ENCODE peak calls at places on chromosome 9, in nine cellular contexts. S, H, O, A, K, W, R, X and P are unnamed samples.

GRCh38 chr9:70421272-70422180 is 7.1 kb upstream of the KLF9 start:
- DNase-seq in S (no peak), H (no peak), O (no peak), A (no peak), K (no peak), W (no peak), R (peak), X (peak), P (no peak)

GRCh38 chr9:132877818-132878694 is at the start of gene AK8:
- DNase-seq in S (peak), H (peak), O (no peak), A (peak), K (peak), W (peak), R (peak), X (peak), P (peak)

GRCh38 chr9:124812401-124813016 is 35.6 kb downstream of the OLFML2A start:
- DNase-seq in S (no peak), H (peak), O (peak), A (no peak), K (peak), W (peak), R (peak), X (peak), P (no peak)

GRCh38 chr9:124214596-124215550 is 42.9 kb upstream of the NEK6 start:
- DNase-seq in S (no peak), H (no peak), O (no peak), A (no peak), K (no peak), W (peak), R (no peak), X (no peak), P (no peak)

GRCh38 chr9:99231708-99232107 is 9.6 kb downstream of the SEC61B start:
- DNase-seq in S (peak), H (peak), O (no peak), A (no peak), K (peak), W (no peak), R (no peak), X (no peak), P (no peak)

GRCh38 chr9:81671880-81672280 is 17.5 kb downstream of the TLE1 start:
- DNase-seq in S (no peak), H (peak), O (no peak), A (peak), K (no peak), W (peak), R (peak), X (peak), P (no peak)

GRCh38 chr9:36963356-36963755 is 70.7 kb downstream of the PAX5 start:
- DNase-seq in S (no peak), H (no peak), O (no peak), A (no peak), K (no peak), W (no peak), R (no peak), X (no peak), P (no peak)

GRCh38 chr9:91483189-91483691 is 59.6 kb upstream of the NFIL3 start:
- DNase-seq in S (no peak), H (no peak), O (no peak), A (no peak), K (no peak), W (no peak), R (no peak), X (no peak), P (no peak)

GRCh38 chr9:104747565-104748358 is at the start of gene NIPSNAP3A:
- DNase-seq in S (peak), H (peak), O (peak), A (peak), K (peak), W (peak), R (peak), X (peak), P (peak)

GRCh38 chr9:31137151-31137849 is 1247.1 kb upstream of the ACO1 start:
- DNase-seq in S (no peak), H (no peak), O (peak), A (no peak), K (no peak), W (no peak), R (no peak), X (peak), P (no peak)

GRCh38 chr9:13095056-13095455 is 184.4 kb downstream of the MPDZ start:
- DNase-seq in S (no peak), H (no peak), O (no peak), A (no peak), K (no peak), W (no peak), R (no peak), X (no peak), P (no peak)

GRCh38 chr9:21579209-21579608 is 97.1 kb upstream of the IFNE start:
- DNase-seq in S (no peak), H (no peak), O (no peak), A (no peak), K (no peak), W (no peak), R (no peak), X (no peak), P (no peak)

DNA sequence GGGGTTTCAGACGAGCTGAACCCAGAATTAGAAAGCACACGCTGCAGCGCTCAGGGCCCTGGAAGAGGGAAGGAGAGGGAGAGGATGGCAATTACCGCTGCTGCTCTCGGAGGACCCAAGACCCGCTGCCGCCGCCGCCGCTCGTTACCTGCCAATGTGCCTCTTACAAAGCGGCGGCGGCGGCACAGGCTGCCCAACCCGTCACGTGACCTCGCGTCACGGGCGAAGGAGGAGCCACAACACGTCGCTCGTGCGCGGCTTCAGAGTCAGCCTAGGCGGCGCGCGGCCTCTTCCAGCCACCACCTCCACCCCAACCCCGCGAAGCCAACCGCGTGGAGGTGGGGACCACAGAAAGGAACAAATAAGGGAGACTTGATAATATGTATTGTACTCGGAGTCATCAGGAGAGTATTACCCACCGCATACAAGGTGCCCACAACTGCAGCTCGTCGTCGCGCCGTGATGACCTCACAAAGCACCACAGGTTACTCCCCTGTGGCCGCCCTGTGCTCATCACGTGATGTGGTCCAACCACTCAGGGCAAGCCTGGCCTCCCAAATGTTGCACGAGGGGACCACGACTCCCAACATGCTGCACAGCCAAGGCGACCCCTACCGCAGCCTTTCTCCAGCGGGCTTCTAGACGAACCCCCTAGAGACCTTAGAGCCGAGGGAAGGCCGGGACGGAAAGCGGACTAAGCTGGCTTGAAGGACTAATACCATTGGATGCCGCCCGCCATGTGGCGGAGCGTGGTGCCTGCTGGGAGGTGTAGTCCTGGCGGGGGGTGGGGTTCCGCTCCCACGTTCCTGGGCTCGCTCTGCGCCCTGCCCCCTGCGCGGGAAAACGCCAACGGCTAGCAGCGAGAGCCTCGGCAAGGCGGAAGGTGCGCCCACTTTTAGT is at the start of gene UBAP2:
- DNase-seq in S (peak), H (peak), O (peak), A (peak), K (peak), W (peak), R (peak), X (peak), P (peak)
- TF ChIP-seq CTCF in S (no peak), H (no peak), O (peak), A (peak), K (no peak), W (peak), R (no peak), X (no peak), P (no peak)

GRCh38 chr9:33785914-33786313 is 9.4 kb upstream of the PRSS3 start:
- DNase-seq in S (no peak), H (no peak), O (no peak), A (no peak), K (no peak), W (no peak), R (no peak), X (no peak), P (no peak)
- TF ChIP-seq CTCF in S (peak), H (peak), O (peak), A (no peak), K (no peak), W (no peak), R (no peak), X (peak), P (peak)

GRCh38 chr9:96232539-96233241 is 69.3 kb downstream of the HSD17B3 start:
- DNase-seq in S (peak), H (peak), O (peak), A (peak), K (peak), W (no peak), R (peak), X (peak), P (no peak)
- TF ChIP-seq CTCF in S (peak), H (peak), O (peak), A (peak), K (peak), W (peak), R (peak), X (peak), P (peak)

GRCh38 chr9:754150-754931 is 87.2 kb upstream of the DMRT1 start:
- DNase-seq in S (no peak), H (no peak), O (no peak), A (no peak), K (no peak), W (no peak), R (no peak), X (no peak), P (no peak)
- TF ChIP-seq CTCF in S (no peak), H (no peak), O (no peak), A (no peak), K (no peak), W (no peak), R (no peak), X (no peak), P (no peak)

DNA sequence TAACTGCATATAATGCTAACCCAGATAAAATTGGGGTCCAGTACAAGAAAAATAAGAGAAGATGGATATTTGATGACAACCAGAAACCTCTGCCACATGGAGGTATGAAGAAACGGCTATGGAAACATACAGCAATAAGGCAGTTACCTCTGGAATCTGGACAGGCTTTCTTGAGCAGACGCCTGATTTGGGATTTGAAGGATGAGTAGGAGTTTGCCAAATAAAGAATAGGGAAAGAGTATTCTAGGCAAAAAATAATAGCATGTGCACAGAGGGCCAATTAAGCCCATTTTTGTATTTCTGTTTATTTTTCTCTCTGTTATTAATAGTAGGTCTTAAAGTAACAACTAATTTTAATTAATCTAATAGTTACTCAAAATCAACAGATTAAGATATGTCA is 144.9 kb downstream of the ADAMTSL1 start:
- DNase-seq in S (no peak), H (no peak), O (no peak), A (no peak), K (no peak), W (no peak), R (no peak), X (no peak), P (no peak)
- TF ChIP-seq CTCF in S (no peak), H (no peak), O (no peak), A (no peak), K (no peak), W (no peak), R (no peak), X (no peak), P (no peak)

GRCh38 chr9:15967068-15967467 is 414.2 kb downstream of the CCDC171 start:
- DNase-seq in S (no peak), H (no peak), O (no peak), A (no peak), K (no peak), W (no peak), R (no peak), X (no peak), P (no peak)
- TF ChIP-seq CTCF in S (no peak), H (peak), O (no peak), A (no peak), K (no peak), W (no peak), R (peak), X (peak), P (no peak)

GRCh38 chr9:86354882-86355399 is 731 bp upstream of the TUT7 start:
- DNase-seq in S (no peak), H (no peak), O (no peak), A (no peak), K (peak), W (no peak), R (no peak), X (no peak), P (no peak)
- TF ChIP-seq CTCF in S (peak), H (no peak), O (peak), A (peak), K (no peak), W (no peak), R (peak), X (no peak), P (peak)

DNA sequence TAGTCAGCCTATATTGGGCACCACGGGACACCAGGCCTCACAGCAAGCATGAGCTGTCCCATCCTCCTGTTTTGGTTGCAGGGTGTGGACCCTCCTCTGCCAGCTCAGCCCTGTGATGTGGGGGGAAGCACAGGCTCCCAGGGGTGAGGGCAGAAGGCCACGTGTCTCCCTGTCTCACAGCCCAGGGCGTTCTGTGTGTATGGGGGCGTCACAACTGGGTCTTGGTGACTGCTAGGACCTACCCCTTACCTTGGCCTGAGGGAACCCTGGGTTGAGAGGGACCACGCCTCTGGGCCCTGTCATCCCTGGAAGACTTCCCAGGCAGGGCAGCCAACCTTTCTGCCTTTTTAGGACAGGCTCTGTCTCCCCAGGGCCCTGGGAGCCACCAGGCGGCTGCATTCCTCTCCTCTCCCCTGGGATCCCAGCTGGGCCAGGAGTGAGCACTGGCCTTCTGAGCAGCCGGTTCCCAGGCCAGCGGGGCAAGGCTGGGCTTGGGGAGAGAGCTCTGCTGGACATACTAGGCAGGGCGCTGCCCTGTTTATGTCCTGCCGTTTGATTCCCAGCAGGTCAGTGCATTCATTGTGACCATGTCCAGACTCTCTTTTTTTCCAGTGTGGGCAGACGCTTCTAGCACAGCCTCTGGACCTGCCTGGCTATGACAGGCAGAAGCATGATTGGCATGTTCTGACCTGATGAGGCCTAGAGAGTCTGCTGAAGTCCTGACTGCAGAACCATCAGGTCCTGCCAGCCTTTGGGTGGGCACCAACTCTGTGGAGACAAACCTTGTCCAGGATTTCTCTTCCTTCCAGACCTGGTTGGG is 97.5 kb downstream of the DAB2IP start:
- DNase-seq in S (no peak), H (peak), O (no peak), A (no peak), K (no peak), W (no peak), R (peak), X (no peak), P (no peak)
- TF ChIP-seq CTCF in S (no peak), H (no peak), O (no peak), A (peak), K (no peak), W (no peak), R (no peak), X (no peak), P (no peak)

GRCh38 chr9:137590123-137590468 is 216 bp downstream of the ZMYND19 start:
- DNase-seq in S (no peak), H (no peak), O (no peak), A (no peak), K (no peak), W (no peak), R (no peak), X (no peak), P (no peak)

GRCh38 chr9:137592767-137593166 is 2.5 kb upstream of the ZMYND19 start:
- DNase-seq in S (no peak), H (no peak), O (no peak), A (no peak), K (no peak), W (peak), R (no peak), X (no peak), P (no peak)

GRCh38 chr9:137588891-137589290 is 1.4 kb downstream of the ZMYND19 start:
- DNase-seq in S (no peak), H (no peak), O (no peak), A (no peak), K (no peak), W (no peak), R (no peak), X (no peak), P (no peak)

GRCh38 chr9:137589441-137590122 is 730 bp downstream of the ZMYND19 start:
- DNase-seq in S (no peak), H (no peak), O (no peak), A (no peak), K (no peak), W (peak), R (no peak), X (peak), P (no peak)

DNA sequence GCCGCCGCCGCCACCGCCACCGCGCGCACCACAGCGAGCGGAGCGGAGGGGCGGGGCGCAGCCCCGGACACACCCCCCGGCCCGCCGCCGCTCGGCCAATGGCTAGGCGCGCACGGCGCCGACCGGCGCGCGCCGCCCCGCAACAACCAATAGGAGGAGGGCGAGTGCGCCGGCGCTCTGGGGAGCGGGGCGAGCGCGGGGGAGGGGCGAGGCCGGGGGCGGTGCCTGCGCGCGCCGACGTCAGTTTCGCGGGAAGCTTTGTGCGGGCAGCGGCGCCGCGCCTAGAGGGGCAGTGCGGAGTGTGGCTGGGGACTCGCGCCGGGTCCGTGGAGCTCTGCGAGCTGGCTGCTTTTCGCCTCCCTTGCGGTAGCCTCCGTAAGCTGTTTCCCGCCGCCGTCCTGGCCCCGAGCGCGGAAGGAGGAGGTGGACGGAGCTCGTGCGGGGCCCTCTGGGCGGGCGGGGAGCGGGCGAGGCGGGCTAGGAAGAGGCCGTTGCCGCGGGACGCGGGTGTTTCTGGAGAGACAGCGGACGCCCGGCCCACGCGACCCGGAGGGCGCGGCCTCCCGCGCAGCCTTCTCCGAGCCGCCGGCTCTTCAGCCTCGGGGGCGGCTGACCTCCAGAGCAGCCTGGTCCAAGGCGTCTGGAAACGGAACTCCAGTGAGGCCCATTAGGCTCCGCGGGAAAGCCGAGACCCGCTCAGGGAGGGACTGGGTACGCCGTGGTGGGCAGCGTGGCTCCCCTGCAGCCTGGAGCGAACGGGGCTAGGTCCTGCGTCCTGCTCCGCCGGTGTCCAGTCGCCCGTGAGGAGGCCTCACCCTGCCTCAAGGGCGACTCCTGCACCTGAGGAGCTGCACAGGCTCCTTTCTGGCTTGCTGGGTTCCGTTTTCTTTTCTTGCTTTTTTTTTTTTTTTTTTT is at the start of gene ZMYND19:
- DNase-seq in S (peak), H (peak), O (peak), A (peak), K (peak), W (peak), R (peak), X (peak), P (peak)
- TF ChIP-seq CTCF in S (no peak), H (no peak), O (no peak), A (no peak), K (no peak), W (no peak), R (no peak), X (no peak), P (no peak)

DNA sequence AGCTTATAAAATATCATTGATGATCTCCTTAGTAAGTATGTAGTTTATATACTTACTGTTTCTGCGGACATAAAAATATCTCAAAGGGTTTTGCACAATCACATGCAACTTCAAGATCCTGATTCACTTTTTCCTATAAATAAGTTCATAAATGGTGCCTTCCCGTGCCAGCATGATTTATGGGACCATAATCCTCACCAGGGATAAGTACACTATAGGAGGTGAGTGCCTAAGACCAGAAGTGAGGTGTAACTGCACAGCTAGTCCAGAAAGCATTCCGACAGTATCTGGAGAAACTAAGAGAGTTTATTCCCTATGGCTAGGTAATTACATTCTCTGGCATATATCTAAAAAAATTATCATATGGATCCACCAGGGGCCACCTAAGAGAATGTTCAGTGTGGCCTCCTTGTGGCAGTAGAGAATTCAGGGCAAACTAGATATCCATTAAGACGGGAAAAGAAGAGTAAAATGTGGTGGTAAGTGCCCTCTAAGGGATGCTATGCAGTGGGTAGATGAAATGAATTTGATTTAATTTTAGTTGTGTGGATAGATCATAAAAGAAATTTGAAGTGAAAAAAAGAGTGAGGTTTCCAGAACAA is 402.5 kb upstream of the SLC24A2 start:
- DNase-seq in S (no peak), H (no peak), O (no peak), A (no peak), K (no peak), W (no peak), R (no peak), X (peak), P (no peak)
- TF ChIP-seq CTCF in S (no peak), H (no peak), O (peak), A (no peak), K (no peak), W (no peak), R (no peak), X (no peak), P (no peak)